ENCODE peak calls at places on chromosome 6, in eight cellular contexts. X, F, C, U, L, J, Z and O are unnamed samples.

GRCh38 chr6:80607814-80608391 is 501.4 kb downstream of the BCKDHB start:
- DNase-seq in U (peak; percentile 68), X (no peak), L (no peak), J (peak; percentile 81), Z (no peak), C (no peak), F (peak; percentile 87), O (no peak)

GRCh38 chr6:122825180-122825579 is 36.1 kb downstream of the SMPDL3A start:
- DNase-seq in Z (no peak), C (no peak), U (no peak), L (no peak), X (no peak), J (no peak), F (no peak), O (no peak)

GRCh38 chr6:113873043-113873667 is 16.0 kb downstream of the MARCKS start:
- DNase-seq in Z (peak; percentile 22), F (no peak), C (no peak), X (peak; percentile 71), L (peak; percentile 86), U (no peak), J (no peak), O (peak; percentile 4)

GRCh38 chr6:125474061-125474460 is 172.3 kb upstream of the HDDC2 start:
- DNase-seq in J (no peak), Z (no peak), F (no peak), L (no peak), U (no peak), X (no peak), C (no peak), O (no peak)

GRCh38 chr6:75210885-75211739 is 5.3 kb upstream of the COL12A1 start:
- DNase-seq in C (no peak), X (no peak), J (peak; percentile 80), Z (peak; percentile 66), F (peak; percentile 83), U (peak; percentile 52), L (no peak), O (no peak)

GRCh38 chr6:95478941-95479340 is 98.4 kb upstream of the MANEA start:
- DNase-seq in J (no peak), U (no peak), L (no peak), C (no peak), F (no peak), X (no peak), Z (no peak), O (no peak)

GRCh38 chr6:99013145-99013544 is 65.4 kb upstream of the FBXL4 start:
- DNase-seq in X (no peak), L (no peak), Z (no peak), J (peak; percentile 2), U (peak; percentile 81), F (peak; percentile 23), C (no peak), O (no peak)

GRCh38 chr6:75926293-75927168 is 145.9 kb downstream of the IMPG1 start:
- DNase-seq in J (no peak), C (no peak), Z (no peak), F (no peak), L (no peak), X (no peak), U (no peak), O (no peak)

GRCh38 chr6:43948527-43949450 is 178.5 kb downstream of the MRPL14 start:
- DNase-seq in C (no peak), U (peak; percentile 24), J (no peak), X (no peak), L (no peak), Z (no peak), F (peak; percentile 84), O (no peak)

GRCh38 chr6:137765044-137765443 is 102.0 kb upstream of the TNFAIP3 start:
- DNase-seq in F (no peak), L (no peak), Z (no peak), C (no peak), J (no peak), X (no peak), U (no peak), O (no peak)

GRCh38 chr6:3825851-3826581 is 23.2 kb upstream of the FAM50B start:
- DNase-seq in J (peak; percentile 82), U (peak; percentile 90), L (peak; percentile 81), X (peak; percentile 89), Z (peak; percentile 80), F (peak; percentile 99), C (peak; percentile 92), O (peak; percentile 38)

GRCh38 chr6:3355358-3356055 is 96.8 kb downstream of the PSMG4 start:
- DNase-seq in J (no peak), C (peak; percentile 41), U (no peak), X (no peak), L (peak; percentile 84), Z (peak; percentile 63), F (no peak), O (no peak)

GRCh38 chr6:32973934-32974333 is 5.5 kb downstream of the BRD2 start:
- DNase-seq in Z (no peak), J (peak; percentile 71), L (no peak), X (no peak), U (no peak), C (no peak), F (peak; percentile 74), O (no peak)

GRCh38 chr6:129748901-129749748 is 39.1 kb upstream of the ARHGAP18 start:
- DNase-seq in L (no peak), J (peak; percentile 49), U (no peak), C (no peak), F (peak; percentile 37), Z (no peak), X (no peak), O (no peak)

GRCh38 chr6:105135056-105135455 is 44.8 kb downstream of the POPDC3 start:
- DNase-seq in L (no peak), U (no peak), C (no peak), F (peak; percentile 16), X (no peak), Z (no peak), J (peak; percentile 11), O (no peak)

GRCh38 chr6:72954736-72955135 is 270.6 kb downstream of the KHDC1L start:
- DNase-seq in F (peak; percentile 68), C (no peak), J (no peak), U (no peak), L (no peak), Z (no peak), X (no peak), O (no peak)

GRCh38 chr6:72182337-72183246 is 296.2 kb downstream of the RIMS1 start:
- DNase-seq in F (peak; percentile 37), U (no peak), L (no peak), X (no peak), J (peak; percentile 39), Z (no peak), C (no peak), O (peak; percentile 14)

GRCh38 chr6:7154341-7155139 is 46.8 kb downstream of the RREB1 start:
- DNase-seq in X (no peak), C (no peak), Z (no peak), L (no peak), J (no peak), F (no peak), U (no peak), O (no peak)

GRCh38 chr6:99588618-99589289 is 17.9 kb upstream of the PRDM13 start:
- DNase-seq in J (peak; percentile 92), U (peak; percentile 23), C (peak; percentile 46), F (peak; percentile 69), Z (peak; percentile 58), X (peak; percentile 79), L (peak; percentile 89), O (no peak)

GRCh38 chr6:48449002-48449401 is 338.0 kb upstream of the PTCHD4 start:
- DNase-seq in F (peak; percentile 34), X (no peak), L (no peak), J (peak; percentile 4), C (no peak), U (no peak), Z (no peak), O (no peak)

GRCh38 chr6:89310929-89311328 is 4.2 kb downstream of the GABRR2 start:
- DNase-seq in Z (no peak), C (no peak), J (no peak), F (no peak), L (no peak), U (no peak), X (no peak), O (no peak)

GRCh38 chr6:166997768-166998255 is 1.4 kb upstream of the CEP43 start:
- DNase-seq in U (peak; percentile 16), Z (peak; percentile 27), F (peak; percentile 79), C (peak; percentile 25), L (peak; percentile 89), X (no peak), J (peak; percentile 60), O (no peak)
- H3K27ac ChIP-seq in U (no peak overlapping the region), Z (no peak overlapping the region), F (no peak overlapping the region), C (no peak overlapping the region), L (peak overlapping the region; percentile 88), X (peak overlapping the region; percentile 83), J (no peak overlapping the region), O (no peak overlapping the region)

DNA sequence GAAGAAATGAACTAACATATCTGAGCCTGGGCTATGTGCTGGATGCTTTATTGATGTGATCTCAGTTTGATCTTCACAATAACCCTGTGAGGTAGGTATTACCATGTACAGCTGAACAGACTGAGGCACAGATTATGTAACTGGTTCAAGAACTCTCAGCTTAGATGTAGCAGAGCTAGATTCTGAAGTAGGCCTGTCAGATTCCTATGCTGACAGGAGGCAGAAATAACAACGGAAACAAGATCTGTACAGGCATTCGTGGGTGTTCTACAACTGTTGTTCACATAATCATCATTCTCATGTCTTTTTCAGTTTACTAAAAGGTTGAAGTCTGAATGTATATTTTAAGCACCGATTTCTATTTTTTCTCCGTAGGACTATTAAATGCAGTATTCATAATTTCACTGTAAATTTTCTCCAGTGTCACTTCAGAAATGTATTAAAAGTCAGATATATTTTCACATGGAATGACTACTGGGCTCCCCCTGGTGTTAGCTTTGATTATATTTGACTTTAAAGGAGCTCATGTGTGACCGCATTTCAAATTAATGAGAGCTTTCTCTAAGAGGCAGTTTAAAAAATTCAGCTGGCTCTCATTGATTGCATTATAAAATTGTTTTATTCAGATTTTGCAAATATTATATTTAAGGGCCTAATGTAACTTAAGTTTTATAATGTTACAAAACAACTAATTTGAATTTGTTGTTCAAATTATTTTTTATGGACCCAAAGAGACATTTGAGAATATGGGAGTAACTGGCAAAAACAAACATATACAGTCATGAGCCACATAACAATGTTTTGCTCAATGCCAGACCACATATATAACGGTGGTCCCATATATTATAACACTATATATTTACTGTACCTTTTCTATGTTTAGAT is 36.4 kb upstream of the SLC17A4 start:
- DNase-seq in J (peak; percentile 60), C (no peak), X (no peak), Z (no peak), U (no peak), F (peak; percentile 60), L (no peak), O (no peak)
- H3K27ac ChIP-seq in J (no peak overlapping the region), C (no peak overlapping the region), X (no peak overlapping the region), Z (no peak overlapping the region), U (no peak overlapping the region), F (no peak overlapping the region), L (no peak overlapping the region), O (no peak overlapping the region)

GRCh38 chr6:37130704-37131103 is 39.2 kb upstream of the PIM1 start:
- DNase-seq in U (no peak), L (peak; percentile 78), F (no peak), C (peak; percentile 29), Z (no peak), X (no peak), J (no peak), O (no peak)
- H3K27ac ChIP-seq in U (no peak overlapping the region), L (peak overlapping the region; percentile 53), F (peak overlapping the region; percentile 94), C (peak overlapping the region; percentile 85), Z (no peak overlapping the region), X (peak overlapping the region; percentile 83), J (no peak overlapping the region), O (no peak overlapping the region)

DNA sequence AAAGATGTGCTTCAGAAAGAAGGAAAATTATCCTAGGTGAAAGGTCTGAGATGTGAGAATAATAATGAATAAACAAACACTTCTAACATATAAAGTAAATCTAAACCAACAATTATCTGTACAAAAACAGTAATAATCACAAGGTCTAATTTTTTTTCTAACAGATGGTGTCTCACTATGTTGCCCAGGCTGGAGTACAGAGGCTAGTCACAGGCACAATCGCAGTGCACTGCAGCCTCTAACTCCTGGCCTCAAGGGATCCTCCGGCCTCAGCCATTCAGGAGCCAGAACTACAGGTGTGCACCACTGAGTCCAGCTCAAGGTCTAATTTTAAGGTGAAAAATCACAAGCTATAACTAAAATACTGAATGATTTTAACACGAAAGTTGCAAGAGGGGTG is 17.0 kb upstream of the ZC3H12D start:
- DNase-seq in Z (no peak), X (no peak), U (no peak), L (no peak), C (no peak), J (no peak), F (no peak), O (no peak)
- H3K27ac ChIP-seq in Z (no peak overlapping the region), X (no peak overlapping the region), U (no peak overlapping the region), L (no peak overlapping the region), C (no peak overlapping the region), J (no peak overlapping the region), F (no peak overlapping the region), O (no peak overlapping the region)